ENCODE peak calls at places on chromosomes 7 and 10, in seven cellular contexts. E is MM.1S; V is stimulated activated CD8-positive, alpha-beta memory T cell treated with anti-CD3 and anti-CD28 coated beads, Interleukin-7, amount 100 ng/mL, for 1 hour; S is activated T-cell treated with anti-CD3 and anti-CD28 coated beads for 1 hour; C is stimulated activated CD4-positive, alpha-beta T cell treated with anti-CD3 and anti-CD28 coated beads, Interleukin-2, amount 100 ng/mL, for 48 hours; F is A549; Q is effector memory CD4-positive, alpha-beta T cell. P is an unnamed sample.

GRCh38 chr7:76372984-76373833 is 14.4 kb upstream of the YWHAG start:
- DNase-seq in V (no peak), E (no peak), C (no peak), Q (no peak), S (no peak), F (peak), P (peak)

GRCh38 chr7:101321491-101322401 is at the start of gene IFT22:
- DNase-seq in E (peak), F (peak), S (peak), C (peak), V (peak), Q (peak), P (peak)

GRCh38 chr10:6770846-6771245 is 190.8 kb upstream of the PRKCQ start:
- DNase-seq in E (no peak), S (no peak), Q (no peak), V (no peak), F (no peak), C (no peak), P (no peak)

GRCh38 chr10:25766687-25767221 is 167.3 kb upstream of the MYO3A start:
- DNase-seq in Q (no peak), F (no peak), V (no peak), S (no peak), E (no peak), C (no peak), P (no peak)

GRCh38 chr10:99844433-99844955 is 62.1 kb downstream of the ABCC2 start:
- DNase-seq in Q (no peak), V (no peak), E (no peak), C (no peak), S (no peak), F (no peak), P (no peak)

GRCh38 chr10:6729967-6730366 is 149.9 kb upstream of the PRKCQ start:
- DNase-seq in E (no peak), S (no peak), F (no peak), C (no peak), V (no peak), Q (no peak), P (no peak)

GRCh38 chr10:53754851-53755250 is 982.3 kb upstream of the MBL2 start:
- DNase-seq in S (no peak), F (no peak), C (no peak), Q (no peak), E (no peak), V (no peak), P (peak)

GRCh38 chr10:31657471-31657844 is 271.2 kb downstream of the ARHGAP12 start:
- DNase-seq in C (no peak), F (no peak), E (no peak), V (no peak), Q (no peak), S (no peak), P (no peak)

GRCh38 chr10:78695846-78696245 is 372.9 kb upstream of the ZMIZ1 start:
- DNase-seq in F (no peak), Q (no peak), V (no peak), C (no peak), E (no peak), S (no peak), P (no peak)

GRCh38 chr7:121931149-121931922 is 58.4 kb downstream of the PTPRZ1 start:
- DNase-seq in E (peak), S (no peak), C (no peak), F (no peak), Q (no peak), V (no peak), P (no peak)